ENCODE peak calls at places on chromosomes 4 and X, in four cellular contexts. One of them, this sample, is unnamed.

GRCh38 chr4:173237152-173237551 is 68.5 kb downstream of the GALNT7 start:
- DNase-seq in GM23338: no peak
- DNase-seq in fibroblast of lung: no peak
- DNase-seq in DND-41: no peak
- DNase-seq in this sample: no peak

GRCh38 chr4:3234171-3235029 is 14.6 kb upstream of the MSANTD1 start:
- DNase-seq in DND-41: no peak
- DNase-seq in fibroblast of lung: no peak
- DNase-seq in GM23338: no peak
- DNase-seq in this sample: no peak

GRCh38 chr4:23877758-23878229 is 12.1 kb downstream of the PPARGC1A start:
- DNase-seq in DND-41: no peak
- DNase-seq in GM23338: no peak
- DNase-seq in fibroblast of lung: peak
- DNase-seq in this sample: no peak

GRCh38 chr4:117481742-117482141 is 396.4 kb upstream of the TRAM1L1 start:
- DNase-seq in GM23338: no peak
- DNase-seq in fibroblast of lung: peak
- DNase-seq in DND-41: no peak
- DNase-seq in this sample: no peak

GRCh38 chr4:38466401-38466800 is 197.6 kb upstream of the KLF3 start:
- DNase-seq in GM23338: no peak
- DNase-seq in fibroblast of lung: no peak
- DNase-seq in DND-41: no peak
- DNase-seq in this sample: no peak

GRCh38 chr4:103032575-103032974 is 13.1 kb upstream of the SLC9B1 start:
- DNase-seq in GM23338: peak
- DNase-seq in DND-41: peak
- DNase-seq in fibroblast of lung: peak
- DNase-seq in this sample: peak

GRCh38 chr4:56348582-56348981 is 38.7 kb downstream of the AASDH start:
- DNase-seq in GM23338: peak
- DNase-seq in DND-41: no peak
- DNase-seq in fibroblast of lung: no peak
- DNase-seq in this sample: no peak

GRCh38 chr4:83128235-83128929 is 13.9 kb upstream of the PLAC8 start:
- DNase-seq in fibroblast of lung: peak
- DNase-seq in DND-41: no peak
- DNase-seq in GM23338: no peak
- DNase-seq in this sample: no peak

GRCh38 chrX:133921764-133922389 is 63.5 kb downstream of the GPC3 start:
- DNase-seq in GM23338: peak
- DNase-seq in fibroblast of lung: peak
- DNase-seq in DND-41: peak
- DNase-seq in this sample: peak

GRCh38 chrX:127276326-127276725 is 456.8 kb downstream of the PRR32 start:
- DNase-seq in fibroblast of lung: no peak
- DNase-seq in DND-41: no peak
- DNase-seq in GM23338: no peak
- DNase-seq in this sample: no peak

GRCh38 chr4:3047464-3048286 is 26.7 kb downstream of the HTT-AS start:
- DNase-seq in fibroblast of lung: peak
- DNase-seq in DND-41: peak
- DNase-seq in GM23338: peak
- DNase-seq in this sample: peak

GRCh38 chr4:47221721-47222120 is 190.4 kb downstream of the GABRB1 start:
- DNase-seq in DND-41: no peak
- DNase-seq in GM23338: no peak
- DNase-seq in fibroblast of lung: peak
- DNase-seq in this sample: no peak

GRCh38 chr4:184097240-184097619 is 120.4 kb downstream of the ENPP6 start:
- DNase-seq in DND-41: no peak
- DNase-seq in fibroblast of lung: peak
- DNase-seq in GM23338: peak
- DNase-seq in this sample: no peak

GRCh38 chr4:137266511-137266910 is 265.8 kb downstream of the PCDH18 start:
- DNase-seq in fibroblast of lung: no peak
- DNase-seq in DND-41: no peak
- DNase-seq in GM23338: no peak
- DNase-seq in this sample: no peak

GRCh38 chrX:133697656-133698055 is 282.4 kb upstream of the GPC4 start:
- DNase-seq in DND-41: no peak
- DNase-seq in fibroblast of lung: no peak
- DNase-seq in GM23338: no peak
- DNase-seq in this sample: no peak

GRCh38 chrX:37912286-37912685 is 64.9 kb upstream of the DYNLT3 start:
- DNase-seq in DND-41: no peak
- DNase-seq in GM23338: no peak
- DNase-seq in fibroblast of lung: peak
- DNase-seq in this sample: peak

GRCh38 chr4:75146223-75146622 is 213.3 kb downstream of the PARM1 start:
- DNase-seq in DND-41: no peak
- DNase-seq in GM23338: no peak
- DNase-seq in fibroblast of lung: no peak
- DNase-seq in this sample: no peak

GRCh38 chrX:101108293-101108692 is 10.3 kb downstream of the CENPI start:
- DNase-seq in GM23338: no peak
- DNase-seq in fibroblast of lung: peak
- DNase-seq in DND-41: no peak
- DNase-seq in this sample: no peak

GRCh38 chr4:85824166-85824945 is 349.4 kb downstream of the ARHGAP24 start:
- DNase-seq in fibroblast of lung: no peak
- DNase-seq in GM23338: no peak
- DNase-seq in DND-41: no peak
- DNase-seq in this sample: peak

GRCh38 chrX:17939724-17940123 is 78.6 kb upstream of the RAI2 start:
- DNase-seq in fibroblast of lung: no peak
- DNase-seq in GM23338: no peak
- DNase-seq in DND-41: no peak
- DNase-seq in this sample: no peak

GRCh38 chr4:117773067-117773946 is 261.0 kb upstream of the NDST3 start:
- DNase-seq in fibroblast of lung: no peak
- DNase-seq in GM23338: no peak
- DNase-seq in DND-41: no peak
- DNase-seq in this sample: peak

GRCh38 chr4:8104491-8105302 is 53.9 kb downstream of the ABLIM2 start:
- DNase-seq in DND-41: no peak
- DNase-seq in GM23338: no peak
- DNase-seq in fibroblast of lung: no peak
- DNase-seq in this sample: no peak

GRCh38 chrX:131739823-131740222 is 195.9 kb downstream of the OR13H1 start:
- DNase-seq in DND-41: no peak
- DNase-seq in fibroblast of lung: no peak
- DNase-seq in GM23338: no peak
- DNase-seq in this sample: peak

GRCh38 chr4:111854494-111855087 is 290.7 kb upstream of the FAM241A start:
- DNase-seq in GM23338: peak
- DNase-seq in fibroblast of lung: peak
- DNase-seq in DND-41: peak
- DNase-seq in this sample: peak

GRCh38 chr4:133233922-133234321 is 84.8 kb downstream of the PCDH10 start:
- DNase-seq in fibroblast of lung: no peak
- DNase-seq in GM23338: no peak
- DNase-seq in DND-41: no peak
- DNase-seq in this sample: no peak

DNA sequence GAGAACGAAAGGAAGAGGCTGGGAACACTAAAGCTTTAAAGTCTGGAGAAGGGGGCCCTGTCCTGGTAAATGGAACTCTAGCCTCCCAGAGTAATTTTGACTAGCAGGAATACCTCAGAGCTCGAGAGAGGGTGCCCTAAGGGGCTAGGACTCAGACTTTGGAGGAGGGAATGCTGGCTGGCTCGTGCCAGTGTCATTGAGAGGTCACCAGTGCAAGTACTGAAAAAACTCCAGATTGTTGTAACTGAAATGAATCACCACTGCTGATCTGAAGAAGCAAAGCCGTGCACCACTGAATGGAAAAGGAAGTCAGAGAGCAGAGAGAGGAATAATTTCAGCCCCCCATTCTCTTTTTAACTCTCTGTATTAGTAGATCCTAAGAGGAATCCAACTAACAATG is 690.2 kb downstream of the FAT4 start:
- DNase-seq in fibroblast of lung: peak
- DNase-seq in DND-41: no peak
- DNase-seq in GM23338: no peak
- DNase-seq in this sample: peak
- TF ChIP-seq EZH2 in fibroblast of lung: no peak
- TF ChIP-seq EZH2 in DND-41: no peak
- TF ChIP-seq EZH2 in GM23338: no peak
- TF ChIP-seq EZH2 in this sample: no peak

GRCh38 chr4:79964715-79965345 is 108.2 kb downstream of the ANTXR2 start:
- DNase-seq in GM23338: peak
- DNase-seq in DND-41: no peak
- DNase-seq in fibroblast of lung: peak
- DNase-seq in this sample: no peak
- TF ChIP-seq EZH2 in GM23338: peak
- TF ChIP-seq EZH2 in DND-41: no peak
- TF ChIP-seq EZH2 in fibroblast of lung: no peak
- TF ChIP-seq EZH2 in this sample: no peak

GRCh38 chrX:153647461-153648357 is 706 bp downstream of the DUSP9 start:
- DNase-seq in DND-41: no peak
- DNase-seq in GM23338: no peak
- DNase-seq in fibroblast of lung: no peak
- DNase-seq in this sample: no peak
- TF ChIP-seq EZH2 in DND-41: no peak
- TF ChIP-seq EZH2 in GM23338: no peak
- TF ChIP-seq EZH2 in fibroblast of lung: peak
- TF ChIP-seq EZH2 in this sample: peak

GRCh38 chr4:108171541-108172230 is 3.0 kb upstream of the LEF1 start:
- DNase-seq in DND-41: peak
- DNase-seq in GM23338: peak
- DNase-seq in fibroblast of lung: no peak
- DNase-seq in this sample: no peak
- TF ChIP-seq EZH2 in DND-41: no peak
- TF ChIP-seq EZH2 in GM23338: peak
- TF ChIP-seq EZH2 in fibroblast of lung: peak
- TF ChIP-seq EZH2 in this sample: peak